ENCODE peak calls at places on chromosome 14, in seven cellular contexts. O, E, U, Y, M, H and K are unnamed samples.

GRCh38 chr14:101604228-101604934 is 43.1 kb downstream of the DIO3 start:
- DNase-seq in M (no peak), Y (no peak), O (no peak), U (peak), E (no peak), H (no peak), K (no peak)

GRCh38 chr14:92560106-92560865 is 46.7 kb downstream of the RIN3 start:
- DNase-seq in Y (no peak), U (no peak), E (no peak), O (no peak), M (no peak), H (peak), K (no peak)

GRCh38 chr14:104640681-104641080 is 36.1 kb upstream of the TMEM179 start:
- DNase-seq in H (no peak), Y (no peak), O (no peak), M (no peak), E (no peak), U (no peak), K (no peak)

GRCh38 chr14:99735189-99736135 is 51.4 kb downstream of the CYP46A1 start:
- DNase-seq in H (peak), M (no peak), Y (peak), O (no peak), U (no peak), E (no peak), K (no peak)

GRCh38 chr14:103735815-103736545 is 20.4 kb downstream of the ZFYVE21 start:
- DNase-seq in E (no peak), Y (no peak), M (no peak), U (no peak), O (no peak), H (no peak), K (no peak)

GRCh38 chr14:63295991-63296630 is 22.6 kb downstream of the GPHB5 start:
- DNase-seq in O (no peak), U (no peak), E (peak), H (no peak), Y (no peak), M (no peak), K (no peak)

GRCh38 chr14:24381363-24382102 is 13.5 kb downstream of the NFATC4 start:
- DNase-seq in Y (no peak), U (no peak), O (no peak), H (no peak), E (no peak), M (no peak), K (no peak)

GRCh38 chr14:91831337-91831736 is 36.0 kb downstream of the TC2N start:
- DNase-seq in E (no peak), H (no peak), U (no peak), O (no peak), Y (no peak), M (no peak), K (no peak)

GRCh38 chr14:88422919-88423318 is 37.5 kb downstream of the SPATA7 start:
- DNase-seq in Y (no peak), H (no peak), U (no peak), M (peak), E (peak), O (no peak), K (peak)

GRCh38 chr14:80584638-80585505 is 356.7 kb downstream of the CEP128 start:
- DNase-seq in E (peak), U (no peak), M (peak), H (no peak), Y (no peak), O (peak), K (no peak)

GRCh38 chr14:53042480-53042879 is 91.6 kb upstream of the FERMT2 start:
- DNase-seq in O (no peak), E (no peak), H (no peak), U (no peak), Y (no peak), M (no peak), K (no peak)